ENCODE peak calls at places on chromosome 3, in six cellular contexts. P is fibroblast of lung, K is neuronal stem cell, U is testis, E is heart left ventricle, D is IMR-90. Q is an unnamed sample.

GRCh38 chr3:155560135-155560534 is 184.7 kb downstream of the PLCH1 start:
- DNase-seq in U (no peak), E (no peak), D (no peak), K (no peak), P (no peak), Q (peak; percentile 52)

GRCh38 chr3:128493221-128494151 is 485 bp upstream of the GATA2 start:
- DNase-seq in E (no peak), U (no peak), K (no peak), D (no peak), P (no peak), Q (no peak)

GRCh38 chr3:99545941-99546580 is 92.3 kb upstream of the COL8A1 start:
- DNase-seq in K (no peak), P (peak; percentile 48), E (no peak), D (peak; percentile 45), U (no peak), Q (no peak)

GRCh38 chr3:153289334-153289808 is 127.3 kb downstream of the RAP2B start:
- DNase-seq in E (no peak), K (no peak), U (no peak), P (peak; percentile 21), D (peak; percentile 63), Q (no peak)

GRCh38 chr3:136336329-136337100 is 86.4 kb downstream of the PCCB start:
- DNase-seq in P (peak; percentile 14), K (no peak), E (no peak), D (peak; percentile 32), U (no peak), Q (no peak)

GRCh38 chr3:49668861-49669260 is 5.3 kb upstream of the APEH start:
- DNase-seq in U (no peak), D (peak; percentile 34), P (no peak), K (no peak), E (no peak), Q (no peak)

GRCh38 chr3:129120254-129121004 is 1.2 kb downstream of the RAB43 start:
- DNase-seq in P (peak; percentile 81), U (peak; percentile 93), D (peak; percentile 86), E (peak; percentile 90), K (peak; percentile 55), Q (peak; percentile 89)

GRCh38 chr3:159732172-159733111 is 256.2 kb upstream of the IL12A start:
- DNase-seq in K (peak; percentile 24), D (peak; percentile 86), U (no peak), E (peak; percentile 22), P (peak; percentile 54), Q (peak; percentile 68)

GRCh38 chr3:36871379-36872126 is 73.3 kb downstream of the TRANK1 start:
- DNase-seq in U (no peak), K (no peak), P (no peak), D (peak; percentile 65), E (no peak), Q (no peak)

GRCh38 chr3:139756529-139757103 is 78.8 kb upstream of the NMNAT3 start:
- DNase-seq in P (no peak), E (no peak), K (no peak), U (no peak), D (no peak), Q (no peak)

GRCh38 chr3:71956716-71957115 is 171.8 kb upstream of the PROK2 start:
- DNase-seq in U (peak; percentile 52), P (no peak), K (no peak), E (no peak), D (no peak), Q (no peak)

GRCh38 chr3:73661262-73661661 is 36.5 kb upstream of the PDZRN3 start:
- DNase-seq in K (no peak), E (no peak), U (no peak), P (peak; percentile 55), D (peak; percentile 98), Q (no peak)

GRCh38 chr3:126126811-126127431 is 43.0 kb upstream of the SLC41A3 start:
- DNase-seq in P (no peak), U (no peak), E (no peak), K (no peak), D (no peak), Q (peak; percentile 3)

GRCh38 chr3:184683900-184684560 is 27.8 kb downstream of the MAGEF1 start:
- DNase-seq in U (no peak), K (no peak), D (no peak), P (no peak), E (no peak), Q (no peak)

DNA sequence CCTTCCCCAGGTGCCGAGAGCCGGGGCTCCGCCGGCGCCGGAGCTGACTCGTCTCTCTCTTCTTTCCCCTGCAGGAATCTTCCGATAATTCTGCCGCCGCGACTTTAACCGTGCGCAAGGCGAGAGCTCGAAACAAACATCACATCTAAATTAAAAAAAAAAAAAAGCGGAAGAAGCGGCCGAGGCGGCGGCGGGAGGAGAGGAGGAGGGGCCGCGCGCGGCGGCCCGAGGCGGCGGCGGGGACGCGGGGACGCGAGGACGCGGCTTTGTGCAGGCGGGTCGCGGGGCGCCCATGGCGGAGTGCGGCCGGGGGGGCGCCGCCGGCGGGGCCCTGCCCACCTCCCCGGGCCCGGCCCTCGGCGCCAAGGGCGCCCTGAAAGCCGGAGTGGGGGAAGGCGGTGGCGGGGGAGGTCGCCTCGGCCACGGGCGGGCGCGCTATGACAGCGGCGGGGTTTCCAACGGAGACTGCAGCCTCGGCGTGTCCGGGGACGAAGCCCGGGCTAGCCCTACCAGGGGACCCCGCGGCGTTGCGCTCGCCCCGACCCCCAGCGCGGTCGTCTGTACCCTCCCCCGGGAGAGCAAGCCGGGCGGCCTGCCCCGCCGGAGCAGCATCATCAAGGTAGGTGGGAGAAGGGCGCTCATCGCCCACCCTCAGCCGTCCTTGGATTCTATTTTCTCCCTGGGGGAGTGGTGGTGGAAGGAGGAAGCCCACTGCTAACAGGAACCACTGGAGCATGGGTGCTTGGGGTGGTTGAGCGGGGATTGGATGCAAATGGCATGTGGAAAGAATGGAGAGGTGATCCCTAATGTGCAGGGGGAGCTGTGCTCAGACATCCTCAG is at the start of gene PLCL2:
- DNase-seq in U (no peak), K (peak; percentile 42), P (peak; percentile 38), E (peak; percentile 52), D (peak; percentile 21), Q (peak; percentile 24)
- H3K4me1 ChIP-seq in U (peaks cover 3% of the 10 kb centered on the region), K (peaks cover 6% of the 10 kb centered on the region), P (no peaks in the 10 kb centered on the region), E (peaks cover 44% of the 10 kb centered on the region), D (peaks cover 4% of the 10 kb centered on the region), Q (peaks cover 55% of the 10 kb centered on the region)

GRCh38 chr3:125037498-125038150 is 18.2 kb downstream of the HEG1 start:
- DNase-seq in U (no peak), P (no peak), D (no peak), K (no peak), E (no peak), Q (no peak)
- H3K4me1 ChIP-seq in U (peaks cover 24% of the 10 kb centered on the region), P (peaks cover 18% of the 10 kb centered on the region), D (peaks cover 21% of the 10 kb centered on the region), K (peaks cover 27% of the 10 kb centered on the region), E (peaks cover 67% of the 10 kb centered on the region), Q (peaks cover 6% of the 10 kb centered on the region)

GRCh38 chr3:120077726-120078125 is 16.5 kb downstream of the GSK3B start:
- DNase-seq in U (no peak), K (no peak), P (no peak), E (no peak), D (no peak), Q (no peak)
- H3K4me1 ChIP-seq in U (peaks cover 3% of the 10 kb centered on the region), K (no peaks in the 10 kb centered on the region), P (no peaks in the 10 kb centered on the region), E (peaks cover 26% of the 10 kb centered on the region), D (no peaks in the 10 kb centered on the region), Q (no peaks in the 10 kb centered on the region)

GRCh38 chr3:28134198-28134597 is 107.2 kb upstream of the CMC1 start:
- DNase-seq in U (no peak), E (no peak), P (no peak), K (no peak), D (no peak), Q (no peak)

GRCh38 chr3:28134792-28135375 is 106.5 kb upstream of the CMC1 start:
- DNase-seq in P (no peak), E (no peak), U (no peak), K (no peak), D (no peak), Q (no peak)

GRCh38 chr3:28138047-28138446 is 103.4 kb upstream of the CMC1 start:
- DNase-seq in P (peak; percentile 4), E (no peak), U (no peak), D (no peak), K (no peak), Q (no peak)

GRCh38 chr3:28139288-28139687 is 102.1 kb upstream of the CMC1 start:
- DNase-seq in P (peak; percentile 69), K (no peak), E (no peak), U (peak; percentile 73), D (no peak), Q (no peak)

DNA sequence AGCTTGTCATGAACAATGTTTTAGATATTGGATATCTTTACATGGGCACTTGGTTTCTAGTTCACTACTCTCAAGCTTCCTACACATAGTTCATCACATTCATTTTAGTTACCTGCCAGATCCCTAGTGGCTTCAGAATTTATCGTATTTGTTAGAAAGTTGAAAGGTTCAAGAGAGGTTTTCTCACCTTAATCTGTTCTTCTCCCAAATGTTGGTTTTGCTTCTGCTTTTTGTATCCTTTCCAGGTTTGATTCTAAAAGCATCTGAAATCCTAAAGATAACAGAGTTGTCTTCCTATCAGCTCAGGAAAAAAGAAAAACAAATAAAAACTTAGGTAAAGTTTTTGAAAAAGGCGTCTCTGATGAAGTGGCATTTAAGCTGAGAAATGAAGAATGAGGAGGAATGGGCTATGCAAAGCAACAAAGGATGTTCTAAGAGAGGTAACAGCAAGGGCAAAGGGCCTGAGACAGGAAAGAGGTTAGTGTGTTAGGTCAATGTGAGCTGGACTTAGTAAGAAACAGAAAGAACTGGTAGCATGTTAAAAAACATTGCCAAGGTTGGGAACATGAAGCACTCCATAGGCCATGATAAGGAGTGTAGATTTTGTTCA is 104.7 kb upstream of the CMC1 start:
- DNase-seq in K (no peak), U (no peak), D (no peak), P (no peak), E (no peak), Q (no peak)
- H3K4me1 ChIP-seq in K (no peaks in the 10 kb centered on the region), U (peaks cover 17% of the 10 kb centered on the region), D (no peaks in the 10 kb centered on the region), P (no peaks in the 10 kb centered on the region), E (peaks cover 25% of the 10 kb centered on the region), Q (no peaks in the 10 kb centered on the region)

DNA sequence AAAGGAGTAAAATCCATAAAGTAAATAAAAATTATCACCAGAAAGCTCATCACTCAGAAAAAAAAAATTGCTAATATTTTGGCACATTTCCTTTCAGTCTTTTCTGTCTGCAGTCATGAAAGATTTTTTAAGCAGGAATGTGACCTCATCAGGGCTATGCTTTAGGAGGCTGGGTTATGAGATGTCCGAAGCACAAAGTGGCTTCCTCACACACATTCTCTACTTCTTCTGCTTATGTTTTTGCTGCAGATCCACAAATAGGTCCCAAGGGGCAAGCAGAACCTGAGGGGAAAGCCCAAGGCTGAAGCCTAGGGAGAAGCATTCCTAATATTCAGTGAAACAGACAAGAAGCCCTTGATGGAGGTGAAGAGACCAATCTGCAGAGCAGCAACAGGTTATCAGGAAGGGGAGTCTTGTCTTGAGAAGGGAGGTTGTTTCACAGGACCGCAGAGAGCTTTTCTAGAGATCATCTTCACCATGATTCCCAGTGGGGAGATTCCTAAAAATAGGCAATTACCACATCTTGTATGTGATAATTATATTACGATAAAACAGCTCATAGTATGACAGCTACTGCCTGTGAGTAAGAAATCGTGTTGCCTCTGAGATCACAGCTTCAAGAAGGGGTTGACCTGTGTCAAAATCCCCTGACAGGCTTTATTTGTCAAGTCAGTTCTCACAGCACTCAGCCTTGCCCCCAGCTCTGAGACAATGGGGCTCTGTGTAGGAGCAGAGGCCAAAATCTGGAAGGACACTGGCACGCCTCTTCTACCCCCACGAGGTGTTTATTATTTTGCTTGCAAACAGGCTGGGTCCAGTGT is 60.5 kb downstream of the IGF2BP2 start:
- DNase-seq in P (peak; percentile 62), D (peak; percentile 54), U (no peak), K (peak; percentile 32), E (no peak), Q (no peak)
- H3K4me1 ChIP-seq in P (peaks cover 22% of the 10 kb centered on the region), D (peaks cover 36% of the 10 kb centered on the region), U (peaks cover 9% of the 10 kb centered on the region), K (peaks cover 19% of the 10 kb centered on the region), E (peaks cover 27% of the 10 kb centered on the region), Q (peaks cover 16% of the 10 kb centered on the region)